ENCODE peak calls at places on chromosomes 4 and X, in four cellular contexts. P, Q, B and H are unnamed samples.

GRCh38 chr4:56570041-56570440 is 64.5 kb downstream of the ARL9 start:
- DNase-seq in P (no peak), Q (peak), B (peak), H (no peak)

GRCh38 chr4:87758278-87758677 is 41.1 kb upstream of the IBSP start:
- DNase-seq in P (no peak), Q (no peak), B (no peak), H (no peak)

GRCh38 chr4:42673084-42673429 is 16.2 kb upstream of the ATP8A1 start:
- DNase-seq in P (no peak), Q (peak), B (peak), H (no peak)

GRCh38 chr4:124060261-124060918 is 652.1 kb downstream of the ANKRD50 start:
- DNase-seq in P (no peak), Q (no peak), B (peak), H (no peak)

GRCh38 chr4:7187691-7188090 is 4.6 kb upstream of the SORCS2 start:
- DNase-seq in P (no peak), Q (no peak), B (no peak), H (no peak)

GRCh38 chrX:40908857-40909475 is 173.6 kb upstream of the MED14 start:
- DNase-seq in P (no peak), Q (peak), B (peak), H (no peak)

GRCh38 chr4:88809561-88810219 is 112.1 kb upstream of the NAP1L5 start:
- DNase-seq in P (no peak), Q (no peak), B (no peak), H (no peak)

GRCh38 chr4:127403523-127404084 is 229.2 kb upstream of the INTU start:
- DNase-seq in P (no peak), Q (no peak), B (peak), H (no peak)

GRCh38 chr4:42594880-42595279 is 62.0 kb downstream of the ATP8A1 start:
- DNase-seq in P (no peak), Q (no peak), B (no peak), H (no peak)

GRCh38 chr4:129950217-129950616 is 854.3 kb downstream of the C4orf33 start:
- DNase-seq in P (no peak), Q (peak), B (no peak), H (no peak)

GRCh38 chr4:38788327-38788726 is 5.5 kb upstream of the TLR10 start:
- DNase-seq in P (no peak), Q (no peak), B (no peak), H (no peak)

GRCh38 chr4:98446499-98447375 is 185.6 kb downstream of the RAP1GDS1 start:
- DNase-seq in P (no peak), Q (no peak), B (peak), H (no peak)

GRCh38 chr4:139890810-139891209 is 225.2 kb downstream of the MGST2 start:
- DNase-seq in P (no peak), Q (peak), B (peak), H (no peak)

GRCh38 chr4:167234388-167234881 is at the start of gene SPOCK3:
- DNase-seq in P (no peak), Q (peak), B (peak), H (peak)

GRCh38 chr4:153467154-153467896 is 1.2 kb downstream of the TMEM131L start:
- DNase-seq in P (peak), Q (peak), B (peak), H (peak)

GRCh38 chr4:14434483-14434882 is 567.8 kb upstream of the CPEB2 start:
- DNase-seq in P (no peak), Q (no peak), B (no peak), H (no peak)

GRCh38 chrX:149898554-149898953 is 17.6 kb downstream of the MAGEA8 start:
- DNase-seq in P (no peak), Q (no peak), B (no peak), H (no peak)

GRCh38 chr4:154471924-154472323 is 19.7 kb downstream of the DCHS2 start:
- DNase-seq in P (no peak), Q (no peak), B (no peak), H (no peak)

GRCh38 chr4:67687639-67688038 is 13.3 kb downstream of the UBA6 start:
- DNase-seq in P (no peak), Q (no peak), B (peak), H (no peak)

DNA sequence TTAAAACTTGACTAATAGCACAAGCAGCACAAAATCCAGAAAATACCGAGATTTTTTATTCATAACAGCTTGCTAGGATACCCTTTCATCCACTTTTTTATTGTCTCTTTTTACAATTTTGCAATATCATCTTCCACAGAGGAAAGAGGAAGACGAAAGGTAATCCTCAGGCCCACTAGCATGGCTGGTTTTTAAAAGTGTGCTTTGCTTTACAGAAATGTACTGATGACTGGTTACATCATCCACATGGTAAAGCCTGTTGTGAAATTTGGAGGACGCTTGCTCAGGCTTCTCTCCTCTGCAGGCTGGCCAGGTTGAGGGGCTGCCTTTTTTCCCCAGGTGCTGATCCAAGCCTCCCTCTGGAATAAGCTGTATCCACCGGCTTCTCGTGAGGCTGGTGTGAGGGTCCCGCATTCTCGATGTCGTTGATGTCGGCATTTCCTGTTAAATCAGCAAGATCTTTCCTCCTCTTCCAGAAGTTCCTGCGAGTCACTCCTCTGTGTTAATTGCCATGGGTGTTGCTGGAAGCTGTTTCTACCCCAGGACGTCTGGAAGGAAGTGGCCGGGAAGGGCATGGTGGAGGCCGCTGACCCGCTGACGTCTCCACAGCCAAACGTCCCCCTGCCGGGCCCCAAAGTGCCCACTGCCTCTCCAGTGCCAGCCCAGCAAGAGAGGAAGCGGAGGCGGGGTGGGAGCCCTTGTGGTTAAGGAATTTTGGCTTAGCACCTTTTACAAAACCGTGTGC is 5.8 kb upstream of the DGKQ start:
- DNase-seq in P (no peak), Q (peak), B (peak), H (no peak)
- H2BK5ac ChIP-seq in P (no peak), Q (no peak), B (no peak), H (no peak)

DNA sequence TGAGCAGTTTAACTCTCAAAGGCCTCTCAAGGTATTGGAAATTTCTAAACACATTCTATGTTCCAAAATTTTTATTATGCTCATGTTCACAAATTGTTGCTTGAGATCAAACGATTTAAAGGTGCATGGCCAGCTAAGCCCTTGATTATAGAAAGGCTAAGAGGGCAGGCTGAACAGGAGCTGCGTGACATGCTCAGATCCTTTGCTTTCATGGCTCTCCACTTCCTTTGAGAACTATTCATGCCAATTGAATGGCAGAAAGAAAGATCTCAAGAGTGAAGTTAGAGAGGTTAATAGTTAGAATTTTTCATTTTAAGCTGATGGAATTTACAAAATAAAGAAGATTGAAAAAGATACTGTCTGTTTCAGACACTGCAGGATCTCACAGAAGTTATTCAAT is 594 bp downstream of the LRIT3 start:
- DNase-seq in P (no peak), Q (no peak), B (no peak), H (no peak)
- H2BK5ac ChIP-seq in P (no peak), Q (no peak), B (no peak), H (no peak)

DNA sequence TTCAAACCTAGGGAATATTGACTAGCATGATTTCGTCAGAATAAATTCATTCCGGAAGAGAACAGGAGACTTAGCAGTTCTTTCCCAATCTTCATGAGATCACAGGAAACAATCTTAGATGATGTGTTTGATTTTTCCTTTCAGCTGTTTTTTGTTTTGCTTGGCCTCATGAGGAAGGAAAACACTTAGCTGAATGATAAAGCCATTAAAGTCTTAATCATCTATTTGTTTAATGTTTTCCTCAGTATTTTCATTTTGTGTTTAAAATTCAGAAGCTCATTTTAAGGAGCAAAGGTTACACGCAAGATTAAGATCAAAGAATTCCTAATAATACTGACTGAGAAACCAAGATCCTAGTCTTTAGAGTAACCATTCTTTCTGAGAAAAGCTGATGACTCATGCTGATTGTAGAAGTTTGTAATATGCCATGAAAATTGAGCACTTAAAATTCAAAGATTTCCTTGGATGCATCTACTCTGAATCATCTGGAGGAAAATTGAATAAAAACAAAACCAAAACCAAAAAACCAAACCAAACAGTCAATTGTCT is 15.4 kb upstream of the TBC1D19 start:
- DNase-seq in P (no peak), Q (peak), B (peak), H (no peak)
- H2BK5ac ChIP-seq in P (no peak), Q (no peak), B (no peak), H (no peak)

GRCh38 chrX:10173331-10173900 is 16.6 kb downstream of the CLCN4 start:
- DNase-seq in P (peak), Q (peak), B (peak), H (peak)
- H2BK5ac ChIP-seq in P (no peak), Q (peak), B (no peak), H (no peak)

DNA sequence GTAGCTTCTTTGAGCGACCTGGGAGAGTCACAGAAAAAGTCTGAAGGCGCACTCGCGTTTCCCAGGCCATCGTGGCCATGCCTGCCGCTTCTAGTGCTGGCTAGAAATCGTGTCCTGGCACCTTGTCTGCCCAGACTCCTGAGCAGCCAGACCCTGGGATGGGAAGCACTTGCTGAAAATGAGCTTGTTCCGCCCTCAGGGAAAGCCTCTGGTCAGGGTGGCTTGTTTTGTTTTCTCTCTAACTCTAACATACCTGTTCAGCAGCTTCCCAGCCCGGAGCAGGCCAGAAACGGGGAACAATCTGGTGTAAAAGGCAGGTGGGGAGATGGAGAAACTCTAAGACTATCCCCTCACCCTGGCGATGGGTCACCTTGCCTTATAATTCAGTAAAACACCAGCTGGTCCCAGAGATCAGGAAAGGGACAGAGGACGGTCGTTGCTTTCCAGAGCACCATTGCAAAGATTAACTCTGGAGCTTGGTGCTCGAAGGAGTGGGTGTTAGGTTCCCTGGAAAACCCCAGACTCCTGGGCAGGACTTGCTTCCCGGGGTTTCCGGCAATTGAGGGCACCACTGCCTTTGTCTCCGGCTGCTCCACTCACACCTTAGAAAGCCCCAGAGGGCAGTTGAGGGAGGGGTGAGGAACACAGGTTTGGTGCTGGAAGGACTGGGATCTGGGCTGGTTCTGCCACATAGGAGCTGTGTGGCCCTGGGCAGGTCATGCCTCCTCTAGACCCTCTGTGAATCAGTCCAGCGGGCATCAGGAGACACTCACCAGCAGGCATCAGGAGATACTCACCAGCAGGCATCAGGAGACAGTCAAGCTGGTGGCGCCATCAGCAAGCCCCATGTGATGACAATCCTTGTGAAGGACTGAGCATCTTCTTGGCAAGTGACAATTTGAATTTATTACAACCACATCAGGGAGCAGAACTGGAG is 4.5 kb upstream of the SH3TC1 start:
- DNase-seq in P (no peak), Q (no peak), B (no peak), H (no peak)
- H2BK5ac ChIP-seq in P (no peak), Q (no peak), B (no peak), H (no peak)